ENCODE peak calls at places on chromosomes 13 and 19, in four cellular contexts. F is H1, P is neuronal stem cell, T is mesenchymal stem cell. C is an unnamed sample. For H3K4me1, the result is how much of the 10 kb centered on the place peaks cover.

GRCh38 chr19:37977992-37978391 is 71.0 kb downstream of the SIPA1L3 start:
- DNase-seq in T (peak), P (no peak), F (no peak), C (no peak)

GRCh38 chr19:49983645-49984229 is 22.8 kb upstream of the SIGLEC11 start:
- DNase-seq in F (peak), T (peak), P (peak), C (peak)

GRCh38 chr13:101627556-101627943 is 175.1 kb downstream of the ITGBL1 start:
- DNase-seq in P (no peak), T (peak), F (no peak), C (no peak)

GRCh38 chr13:100363351-100363750 is 225.2 kb downstream of the GGACT start:
- DNase-seq in F (no peak), P (no peak), T (peak), C (no peak)

GRCh38 chr13:74987124-74987690 is 494.8 kb downstream of the TBC1D4 start:
- DNase-seq in F (no peak), T (no peak), P (no peak), C (no peak)

GRCh38 chr13:25225970-25226369 is 53.9 kb upstream of the AMER2 start:
- DNase-seq in P (no peak), F (no peak), T (no peak), C (no peak)

GRCh38 chr13:62875118-62875640 is 1459.5 kb upstream of the PCDH20 start:
- DNase-seq in P (no peak), T (no peak), F (no peak), C (no peak)

GRCh38 chr13:35840991-35841604 is 290.1 kb downstream of the DCLK1 start:
- DNase-seq in F (no peak), T (no peak), P (no peak), C (no peak)

GRCh38 chr19:30686252-30686762 is 314.1 kb downstream of the ZNF536 start:
- DNase-seq in P (no peak), F (no peak), T (no peak), C (no peak)

GRCh38 chr19:17576758-17577532 is 21.5 kb downstream of the COLGALT1 start:
- DNase-seq in T (no peak), P (peak), F (peak), C (no peak)

GRCh38 chr13:32889986-32890565 is 126.1 kb upstream of the KL start:
- DNase-seq in F (no peak), P (no peak), T (peak), C (peak)

GRCh38 chr13:106205871-106206270 is 329.6 kb downstream of the EFNB2 start:
- DNase-seq in T (peak), P (no peak), F (no peak), C (no peak)

GRCh38 chr19:39342647-39343305 is 555 bp downstream of the SAMD4B start:
- DNase-seq in T (peak), F (no peak), P (no peak), C (peak)

GRCh38 chr13:28778308-28779215 is 41.6 kb upstream of the MTUS2 start:
- DNase-seq in F (no peak), T (no peak), P (no peak), C (no peak)

GRCh38 chr19:292951-293350 is 1.7 kb upstream of the PLPP2 start:
- DNase-seq in T (no peak), P (no peak), F (no peak), C (no peak)

GRCh38 chr19:52673014-52673413 is 34.9 kb upstream of the ZNF83 start:
- DNase-seq in T (peak), F (no peak), P (no peak), C (peak)

GRCh38 chr13:25372275-25373081 is 704 bp downstream of the ATP8A2 start:
- DNase-seq in T (no peak), F (peak), P (peak), C (no peak)

GRCh38 chr13:44431150-44431549 is 57.5 kb downstream of the SERP2 start:
- DNase-seq in F (peak), T (no peak), P (no peak), C (peak)

GRCh38 chr19:29022165-29022564 is 190.8 kb downstream of the UQCRFS1 start:
- DNase-seq in F (no peak), T (no peak), P (no peak), C (no peak)

GRCh38 chr19:1069009-1069779 is 2.2 kb downstream of the ARHGAP45 start:
- DNase-seq in P (no peak), T (no peak), F (no peak), C (no peak)

GRCh38 chr19:33804021-33804799 is 7.5 kb downstream of the KCTD15 start:
- DNase-seq in P (no peak), F (no peak), T (no peak), C (no peak)

GRCh38 chr19:19643158-19644053 is at the start of gene GMIP:
- DNase-seq in T (peak), P (peak), F (peak), C (peak)

GRCh38 chr13:22079961-22080360 is 409.1 kb downstream of the FGF9 start:
- DNase-seq in P (no peak), F (no peak), T (no peak), C (no peak)

GRCh38 chr19:43780706-43781525 is at the start of gene KCNN4:
- DNase-seq in F (no peak), P (no peak), T (peak), C (no peak)

DNA sequence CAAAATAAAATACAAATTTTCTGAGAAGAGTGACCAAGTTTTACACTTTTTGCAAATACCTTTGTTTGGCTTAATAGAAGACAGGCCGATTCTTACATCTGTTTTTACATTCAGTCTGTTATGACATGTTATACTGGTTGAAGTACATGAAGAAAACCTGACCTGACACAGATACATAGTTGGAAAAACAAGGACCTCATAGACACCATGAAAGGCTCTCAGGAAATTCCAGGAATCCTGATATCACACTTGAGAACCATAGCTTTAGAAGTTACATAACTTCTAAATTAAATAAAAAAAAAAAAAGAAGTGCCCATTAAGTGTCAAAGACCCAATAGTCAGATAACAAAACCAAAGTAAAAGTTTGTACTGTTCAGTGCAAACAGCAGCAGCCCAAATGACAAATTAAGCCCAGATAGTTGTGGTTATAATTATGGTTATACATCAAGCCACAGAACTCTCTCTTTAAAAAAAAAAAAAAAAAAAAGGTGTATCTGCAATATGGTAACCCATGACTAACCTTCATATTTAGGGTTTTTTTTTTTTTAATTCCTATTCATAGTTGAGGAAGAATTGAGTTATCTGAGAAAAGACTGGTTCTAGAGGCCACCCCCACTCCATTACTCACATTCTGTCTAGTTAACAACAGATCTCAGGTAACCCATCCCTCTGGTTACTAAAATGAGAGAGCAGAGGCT is 19.8 kb downstream of the RBM26 start:
- DNase-seq in P (no peak), T (no peak), F (no peak), C (no peak)
- H3K4me1 ChIP-seq in P (under half), T (under half), F (under half), C (under half)

DNA sequence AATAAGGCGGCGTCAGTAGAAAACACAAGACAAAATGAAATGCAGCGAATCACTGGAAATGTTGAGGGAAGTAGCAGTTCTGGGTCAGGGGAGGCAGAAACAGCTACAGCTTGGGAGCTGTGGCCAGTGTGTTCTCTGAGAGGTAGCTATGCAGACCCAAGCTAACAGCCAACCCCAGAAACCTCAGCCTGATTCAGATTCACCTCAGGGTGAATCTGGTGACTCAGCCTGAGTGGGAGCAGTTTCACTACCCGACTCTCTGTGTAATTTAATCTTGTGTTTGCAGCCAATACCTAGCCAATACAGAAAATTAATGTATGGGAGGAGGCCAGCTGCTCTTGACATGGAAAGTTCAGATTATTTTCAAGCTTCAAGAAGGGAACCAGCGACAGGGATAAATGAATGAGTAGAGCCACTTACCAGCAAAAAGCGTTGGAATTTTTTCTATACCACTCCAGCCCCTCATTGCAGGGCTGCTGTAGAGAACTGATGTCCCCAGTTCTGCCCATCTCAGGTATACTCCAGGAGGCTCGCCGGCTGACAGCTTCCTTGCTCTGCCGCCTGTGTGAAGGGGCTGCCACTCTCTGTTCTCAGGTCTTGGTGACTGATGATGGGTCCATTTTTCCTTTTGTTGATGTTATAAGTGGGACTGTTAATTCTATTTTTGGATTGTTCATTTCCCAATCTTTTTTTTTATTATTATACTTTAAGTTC is 8.9 kb downstream of the IGFL3 start:
- DNase-seq in P (no peak), F (no peak), T (peak), C (no peak)
- H2BK12ac ChIP-seq in P (no peak), F (no peak), T (no peak), C (peak)

DNA sequence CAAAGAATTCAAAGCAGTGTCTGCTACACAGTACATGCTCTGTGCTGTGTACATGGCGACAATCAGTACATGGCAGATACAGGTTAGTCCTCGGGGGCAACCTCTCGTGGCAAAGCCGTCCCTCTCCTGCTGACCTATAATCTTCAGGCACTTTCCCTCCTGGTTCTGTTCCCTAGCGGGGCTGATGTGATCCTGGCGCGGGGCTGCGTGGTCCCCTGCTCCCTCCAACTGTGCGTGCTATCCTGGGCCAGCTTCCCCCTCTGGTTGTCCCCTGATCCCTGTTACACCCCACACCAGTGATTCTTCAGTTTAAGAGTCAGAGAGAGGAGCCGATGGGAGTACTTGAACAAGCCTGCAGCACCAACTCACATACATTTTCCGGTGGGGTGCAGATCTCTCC is 12.1 kb downstream of the MAG start:
- DNase-seq in P (no peak), F (no peak), T (no peak), C (no peak)
- H3K4me1 ChIP-seq in P (under half), F (under half), T (under half), C (under half)

DNA sequence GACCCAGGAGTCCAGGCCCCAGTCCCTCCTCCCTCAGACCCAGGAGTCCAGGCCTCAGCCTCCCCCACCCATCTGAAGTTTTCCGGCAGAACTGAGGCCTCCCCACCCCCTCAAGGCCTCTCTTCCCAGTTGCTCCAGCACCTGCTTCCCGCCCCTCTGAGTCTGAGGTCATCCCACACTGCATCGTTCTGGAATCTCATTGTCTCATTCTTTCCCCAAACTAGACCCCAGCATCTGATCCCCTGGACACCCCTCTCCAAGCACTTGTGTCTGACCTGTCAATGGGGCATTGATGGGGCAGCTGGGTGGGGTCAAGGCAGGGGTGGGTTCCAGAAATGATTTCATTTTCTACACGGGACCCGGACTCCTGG is 793 bp upstream of the SBK2 start:
- DNase-seq in T (no peak), P (no peak), F (no peak), C (no peak)
- H2BK12ac ChIP-seq in T (no peak), P (no peak), F (peak), C (no peak)

DNA sequence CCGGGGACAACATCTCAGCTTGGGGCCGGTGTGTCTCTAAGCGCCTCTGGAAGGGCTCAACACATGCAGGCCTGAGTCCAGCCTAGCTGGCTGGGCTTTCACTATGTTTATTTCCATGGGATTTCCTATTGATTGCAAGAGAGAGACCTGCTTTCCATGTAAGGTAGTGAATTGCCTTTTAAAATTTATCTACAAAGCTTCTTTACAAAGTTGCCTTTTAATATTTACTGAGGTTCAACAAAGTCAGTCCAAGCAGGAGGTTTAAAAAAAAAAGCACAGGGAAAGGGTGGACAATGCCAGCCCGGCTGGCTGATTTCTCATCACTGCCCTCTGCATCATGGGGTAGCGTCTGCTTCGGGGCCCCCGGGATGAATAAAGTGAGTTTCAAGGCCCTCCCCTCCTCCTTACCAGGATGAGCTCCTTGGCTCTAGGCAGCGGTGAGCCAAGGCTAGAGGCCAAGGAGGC is 15.8 kb downstream of the TLE2 start:
- DNase-seq in F (no peak), P (no peak), T (no peak), C (no peak)
- H3K4me1 ChIP-seq in F (under half), P (under half), T (under half), C (under half)

DNA sequence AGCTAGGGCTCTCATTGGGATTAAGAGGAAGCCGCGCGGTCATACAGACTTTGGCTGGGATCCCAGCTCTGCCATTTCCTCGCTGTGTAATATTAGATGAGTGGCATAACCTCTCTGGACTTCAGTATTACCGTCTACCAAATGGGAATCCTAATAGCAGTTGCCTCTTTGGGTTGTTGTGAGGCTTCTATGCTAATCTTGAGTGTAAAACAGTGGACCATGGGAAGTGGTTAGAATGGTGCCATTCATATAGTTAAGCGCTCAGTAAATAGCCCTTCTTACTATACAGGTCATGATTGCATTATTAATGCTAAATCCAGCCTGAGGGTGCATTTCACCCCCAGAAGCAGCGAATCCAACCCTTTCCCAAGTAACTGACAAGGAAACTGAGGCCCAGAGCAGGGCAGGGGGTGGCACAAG is 566 bp upstream of the OPA3 start:
- DNase-seq in T (no peak), P (no peak), F (no peak), C (no peak)
- H2BK12ac ChIP-seq in T (no peak), P (no peak), F (peak), C (peak)

C was measured in trophoblast cell.